ENCODE peak calls at places on chromosomes 3 and 15, in six cellular contexts. J is WTC11, B is stomach, I is AG04450, S is fibroblast of lung, O is PC-3. X is an unnamed sample.

GRCh38 chr3:165185707-165186327 is 10.4 kb downstream of the SLITRK3 start:
- DNase-seq in I (peak), S (peak), B (peak), O (peak), J (peak), X (no peak)

GRCh38 chr3:58358092-58358491 is 25.4 kb downstream of the PXK start:
- DNase-seq in I (no peak), O (no peak), B (no peak), J (no peak), S (no peak), X (no peak)

GRCh38 chr15:96320703-96321421 is 9.6 kb upstream of the NR2F2 start:
- DNase-seq in O (no peak), B (no peak), J (peak), S (peak), I (no peak), X (no peak)

GRCh38 chr3:71563827-71564226 is 19.7 kb downstream of the FOXP1 start:
- DNase-seq in O (no peak), J (no peak), I (no peak), B (peak), S (no peak), X (no peak)

GRCh38 chr3:6679510-6679909 is 181.4 kb upstream of the GRM7 start:
- DNase-seq in B (no peak), S (no peak), I (no peak), J (no peak), O (no peak), X (no peak)

GRCh38 chr3:101171797-101172196 is 148.6 kb downstream of the IMPG2 start:
- DNase-seq in I (no peak), B (no peak), S (no peak), J (no peak), O (no peak), X (no peak)

GRCh38 chr3:47577583-47578118 is 1.0 kb downstream of the CSPG5 start:
- DNase-seq in S (no peak), B (no peak), I (no peak), O (no peak), J (no peak), X (no peak)

GRCh38 chr3:15332405-15333098 is at the start of gene SH3BP5:
- DNase-seq in S (peak), I (no peak), B (peak), J (peak), O (peak), X (peak)

GRCh38 chr3:17322106-17322793 is 420.2 kb downstream of the TBC1D5 start:
- DNase-seq in B (no peak), S (no peak), O (no peak), I (no peak), J (no peak), X (no peak)

GRCh38 chr15:57821826-57822225 is 115.3 kb downstream of the POLR2M start:
- DNase-seq in S (no peak), B (no peak), I (no peak), J (no peak), O (no peak), X (no peak)

GRCh38 chr3:123027292-123028232 is at the start of gene SEMA5B:
- DNase-seq in J (peak), S (peak), I (no peak), O (peak), B (peak), X (no peak)

GRCh38 chr3:13483286-13483685 is 3.2 kb downstream of the HDAC11 start:
- DNase-seq in S (no peak), J (peak), B (no peak), I (no peak), O (no peak), X (no peak)

GRCh38 chr3:192259661-192260060 is 467.7 kb downstream of the FGF12 start:
- DNase-seq in J (no peak), B (no peak), O (no peak), S (peak), I (no peak), X (no peak)

GRCh38 chr3:27614592-27614991 is 107.5 kb downstream of the EOMES start:
- DNase-seq in S (no peak), J (no peak), B (no peak), O (no peak), I (no peak), X (no peak)

GRCh38 chr3:60185161-60185560 is 1066.1 kb downstream of the FHIT start:
- DNase-seq in B (no peak), S (no peak), J (no peak), O (no peak), I (no peak), X (no peak)

GRCh38 chr3:197260491-197261163 is 37.8 kb downstream of the DLG1 start:
- DNase-seq in S (no peak), B (no peak), J (no peak), O (no peak), I (no peak), X (no peak)

GRCh38 chr3:3133490-3133889 is 6.8 kb downstream of the TRNT1 start:
- DNase-seq in B (no peak), J (no peak), I (no peak), O (no peak), S (no peak), X (no peak)

GRCh38 chr3:1087066-1087555 is 5.7 kb upstream of the CNTN6 start:
- DNase-seq in O (peak), S (peak), I (no peak), J (no peak), B (no peak), X (peak)

GRCh38 chr3:159828542-159828943 is 160.1 kb upstream of the IL12A start:
- DNase-seq in I (no peak), O (peak), S (peak), J (no peak), B (no peak), X (no peak)

DNA sequence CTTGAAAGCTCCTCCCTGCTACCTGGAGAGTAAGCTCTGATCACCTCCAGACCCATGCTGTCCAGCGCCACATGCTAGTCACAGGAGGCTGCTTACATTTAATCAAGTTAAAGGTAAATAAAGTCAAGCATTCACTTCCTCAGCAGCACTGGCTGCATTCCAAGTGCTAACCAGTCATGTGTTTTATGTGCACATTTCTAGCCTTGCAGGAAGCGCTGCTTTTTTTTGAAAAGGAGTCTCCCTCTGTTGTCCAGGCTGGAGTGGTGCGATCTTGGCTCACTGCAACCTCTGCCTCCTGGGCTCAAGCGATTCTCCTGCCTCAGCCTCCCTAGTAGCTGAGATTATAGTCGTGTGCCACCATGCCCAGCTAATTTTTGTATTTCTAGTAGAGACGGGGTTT is 279.2 kb downstream of the GABRG3 start:
- DNase-seq in B (no peak), I (no peak), J (no peak), O (peak), S (no peak), X (no peak)
- TF ChIP-seq CTCF in B (no peak), I (no peak), J (no peak), O (no peak), S (no peak), X (peak)

GRCh38 chr15:41660235-41661077 is at the start of gene MGA:
- DNase-seq in B (peak), O (peak), S (peak), J (peak), I (peak), X (peak)

GRCh38 chr15:41659855-41660234 is 360 bp upstream of the MGA start:
- DNase-seq in I (no peak), B (no peak), O (no peak), S (no peak), J (peak), X (no peak)

GRCh38 chr15:41661529-41662225 is 1.5 kb downstream of the MGA start:
- DNase-seq in I (peak), J (peak), S (peak), B (peak), O (peak), X (peak)

GRCh38 chr15:41659190-41659589 is 1.0 kb upstream of the MGA start:
- DNase-seq in B (no peak), O (no peak), I (no peak), J (no peak), S (no peak), X (no peak)

GRCh38 chr15:41661078-41661528 is 898 bp downstream of the MGA start:
- DNase-seq in B (no peak), I (no peak), S (no peak), J (no peak), O (peak), X (no peak)
- TF ChIP-seq CTCF in B (no peak), I (no peak), S (no peak), J (no peak), O (no peak), X (no peak)

DNA sequence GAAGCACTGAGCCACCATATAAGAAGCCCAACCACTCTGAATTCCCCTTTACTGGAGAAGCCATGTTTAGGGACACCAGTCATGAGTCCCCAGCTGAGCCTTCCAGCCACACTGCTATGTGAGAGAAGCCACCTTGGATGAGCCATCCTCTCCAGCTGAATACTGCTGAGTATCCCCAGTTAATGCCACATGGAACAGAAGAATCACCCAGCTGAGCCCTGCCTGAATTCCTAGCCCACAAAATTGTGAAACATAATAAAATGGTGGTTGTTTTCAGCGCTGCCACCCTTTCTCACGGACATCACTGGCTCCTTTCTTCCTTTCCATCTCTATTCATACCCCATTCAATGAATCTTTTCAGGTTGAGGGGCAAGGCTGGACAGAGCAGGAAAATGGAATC is 22.1 kb upstream of the LYZL4 start:
- DNase-seq in I (no peak), J (no peak), B (no peak), O (no peak), S (no peak), X (no peak)
- TF ChIP-seq CTCF in I (no peak), J (no peak), B (no peak), O (no peak), S (no peak), X (no peak)

GRCh38 chr15:101583284-101583683 is 68.9 kb downstream of the TM2D3 start:
- DNase-seq in J (no peak), S (no peak), B (no peak), I (no peak), O (no peak), X (no peak)

GRCh38 chr15:101579766-101580165 is 72.4 kb downstream of the TM2D3 start:
- DNase-seq in S (peak), J (no peak), O (peak), B (no peak), I (no peak), X (no peak)

DNA sequence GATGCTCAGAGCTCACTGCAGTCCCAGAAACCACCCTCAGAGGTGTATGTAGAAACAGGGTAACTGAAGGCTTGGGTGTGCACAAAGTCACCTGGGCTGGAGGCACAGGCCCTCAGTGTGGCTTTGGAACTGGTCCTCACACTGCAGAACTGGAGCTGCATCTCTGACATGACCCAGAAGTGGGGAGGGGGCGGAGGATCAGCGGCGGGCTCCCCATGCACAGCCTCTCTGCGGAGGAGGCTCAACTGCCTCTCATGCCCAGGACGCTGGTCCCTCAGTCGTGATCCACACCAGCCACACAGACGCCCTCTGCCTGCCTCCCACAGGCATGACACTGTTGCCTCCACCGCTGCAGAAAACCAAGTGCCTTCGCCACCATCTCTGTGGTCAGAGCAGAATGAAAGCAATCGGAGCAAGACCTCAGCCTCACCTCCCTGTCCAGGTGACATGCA is 73.7 kb downstream of the TM2D3 start:
- DNase-seq in B (peak), O (peak), S (no peak), J (peak), I (no peak), X (no peak)
- TF ChIP-seq CTCF in B (peak), O (peak), S (peak), J (peak), I (peak), X (peak)

GRCh38 chr15:65385868-65386253 is 8.1 kb upstream of the IGDCC3 start:
- DNase-seq in B (no peak), O (no peak), J (no peak), I (no peak), S (no peak), X (no peak)

GRCh38 chr15:65383456-65383855 is 5.7 kb upstream of the IGDCC3 start:
- DNase-seq in I (no peak), O (no peak), J (no peak), B (no peak), S (no peak), X (no peak)

GRCh38 chr15:65383991-65384390 is 6.2 kb upstream of the IGDCC3 start:
- DNase-seq in J (no peak), B (no peak), O (no peak), S (no peak), I (no peak), X (no peak)

GRCh38 chr15:65384895-65385867 is 7.4 kb upstream of the IGDCC3 start:
- DNase-seq in J (peak), O (peak), B (peak), I (peak), S (peak), X (peak)

GRCh38 chr15:65384505-65384894 is 6.7 kb upstream of the IGDCC3 start:
- DNase-seq in O (no peak), J (no peak), I (no peak), B (no peak), S (no peak), X (no peak)
- TF ChIP-seq CTCF in O (no peak), J (no peak), I (no peak), B (no peak), S (no peak), X (no peak)

X was measured in osteocyte.